ENCODE peak calls at places on chromosome 17, in five cellular contexts. U is SK-N-SH, H is HepG2, C is K562, A is GM12878. Y is an unnamed sample.

GRCh38 chr17:77456951-77457548 is 316.3 kb downstream of the SEC14L1 start:
- DNase-seq in A (no peak), C (no peak), H (no peak), U (no peak), Y (no peak)

GRCh38 chr17:41728056-41728455 is 6.4 kb downstream of the HAP1 start:
- DNase-seq in U (no peak), C (no peak), A (no peak), H (no peak), Y (no peak)

GRCh38 chr17:12180644-12181261 is 160.1 kb downstream of the MAP2K4 start:
- DNase-seq in H (peak; percentile 47), U (peak; percentile 39), A (peak; percentile 0), C (peak; percentile 58), Y (peak; percentile 79)

GRCh38 chr17:66791337-66791736 is 43.6 kb upstream of the CACNG5 start:
- DNase-seq in A (no peak), H (no peak), C (no peak), U (no peak), Y (no peak)

GRCh38 chr17:70319516-70319915 is 150.2 kb downstream of the KCNJ2 start:
- DNase-seq in A (no peak), U (no peak), H (no peak), C (no peak), Y (no peak)

GRCh38 chr17:18190629-18191028 is 7.0 kb downstream of the ALKBH5 start:
- DNase-seq in H (no peak), A (no peak), C (no peak), U (no peak), Y (no peak)

GRCh38 chr17:6347776-6348175 is 87.1 kb downstream of the AIPL1 start:
- DNase-seq in U (no peak), H (no peak), A (no peak), C (no peak), Y (no peak)

GRCh38 chr17:4098516-4099209 is 44.2 kb downstream of the ZZEF1 start:
- DNase-seq in A (no peak), H (no peak), C (no peak), U (no peak), Y (no peak)

GRCh38 chr17:28807925-28808641 is 34.5 kb downstream of the FAM222B start:
- DNase-seq in A (no peak), U (no peak), H (peak; percentile 68), C (no peak), Y (peak; percentile 92)

GRCh38 chr17:37774508-37774907 is 29.6 kb upstream of the HNF1B start:
- DNase-seq in U (no peak), A (peak; percentile 91), H (no peak), C (no peak), Y (no peak)

GRCh38 chr17:73365203-73365933 is 53.6 kb upstream of the CDC42EP4 start:
- DNase-seq in A (no peak), U (no peak), H (no peak), C (no peak), Y (no peak)

GRCh38 chr17:40074175-40074512 is 11.4 kb downstream of the THRA start:
- DNase-seq in C (no peak), U (no peak), H (no peak), A (no peak), Y (no peak)

GRCh38 chr17:40075216-40076100 is 12.7 kb downstream of the THRA start:
- DNase-seq in A (no peak), U (peak; percentile 83), H (peak; percentile 71), C (peak; percentile 86), Y (peak; percentile 48)

GRCh38 chr17:40073454-40074174 is 10.8 kb downstream of the THRA start:
- DNase-seq in U (no peak), H (no peak), A (no peak), C (no peak), Y (no peak)

GRCh38 chr17:40076101-40076498 is 13.3 kb downstream of the THRA start:
- DNase-seq in C (no peak), A (no peak), H (no peak), U (no peak), Y (no peak)

GRCh38 chr17:40074871-40075215 is 12.1 kb downstream of the THRA start:
- DNase-seq in C (no peak), A (no peak), U (no peak), H (no peak), Y (no peak)
- H3K4me3 ChIP-seq in C (no peak overlapping the region), A (no peak overlapping the region), U (no peak overlapping the region), H (no peak overlapping the region), Y (no peak overlapping the region)

GRCh38 chr17:48071654-48072053 is 23.5 kb downstream of the NFE2L1 start:
- DNase-seq in H (no peak), C (no peak), U (no peak), A (no peak), Y (peak; percentile 36)
- TF ChIP-seq MXI1 in H (no peak), C (no peak), U (no peak), A (no peak), Y (no peak)

GRCh38 chr17:68884888-68885287 is 70.3 kb downstream of the ABCA8 start:
- DNase-seq in A (no peak), C (no peak), U (no peak), H (no peak), Y (no peak)
- H3K4me3 ChIP-seq in A (no peak overlapping the region), C (no peak overlapping the region), U (no peak overlapping the region), H (no peak overlapping the region), Y (no peak overlapping the region)

GRCh38 chr17:2711608-2712299 is at the start of gene CLUH:
- DNase-seq in H (peak; percentile 67), A (peak; percentile 83), U (peak; percentile 99), C (peak; percentile 97), Y (peak; percentile 95)

GRCh38 chr17:2709173-2709661 is 2.3 kb downstream of the CLUH start:
- DNase-seq in H (no peak), C (no peak), A (peak; percentile 23), U (no peak), Y (no peak)

GRCh38 chr17:2708585-2709172 is 2.9 kb downstream of the CLUH start:
- DNase-seq in C (no peak), U (no peak), H (no peak), A (no peak), Y (no peak)

GRCh38 chr17:2710804-2711607 is 558 bp downstream of the CLUH start:
- DNase-seq in U (peak; percentile 74), H (peak; percentile 75), C (no peak), A (no peak), Y (no peak)

DNA sequence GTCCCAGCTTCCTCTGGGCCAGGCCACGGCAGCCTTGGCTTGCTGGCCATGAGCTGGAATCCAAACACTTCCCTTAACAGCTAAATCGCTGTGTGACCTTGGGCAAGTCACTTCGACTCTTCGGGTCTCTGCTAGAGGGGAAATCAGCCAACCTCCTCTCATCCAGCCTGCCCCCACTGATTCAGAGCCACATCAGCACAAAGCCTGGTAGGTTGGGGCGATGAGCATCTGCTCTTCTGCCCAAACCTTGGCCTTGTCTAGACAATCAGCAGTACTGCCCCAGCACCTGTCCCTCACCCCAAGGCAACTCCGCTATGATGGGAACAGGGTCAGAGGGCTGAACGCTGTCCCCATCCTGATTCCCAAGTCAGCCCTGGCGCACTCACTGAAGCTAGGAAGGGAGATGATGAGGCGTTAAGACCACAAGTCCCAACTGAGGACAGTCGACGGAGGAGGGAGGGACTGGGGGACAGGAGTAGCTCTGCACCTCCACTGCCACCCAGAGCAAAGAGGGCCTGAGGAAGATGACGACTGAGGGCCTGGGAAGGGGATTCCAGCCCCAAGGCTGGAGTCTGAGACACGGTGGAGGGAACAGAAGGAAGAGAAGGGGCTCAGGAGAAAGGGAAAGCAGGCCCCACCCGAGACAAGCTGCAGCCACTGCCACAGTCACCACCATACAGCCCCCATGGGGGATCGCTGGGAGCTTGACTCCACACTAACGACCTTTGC is 1.3 kb downstream of the CLUH start:
- DNase-seq in U (no peak), A (no peak), H (no peak), C (peak; percentile 28), Y (no peak)
- TF ChIP-seq MXI1 in U (no peak), A (no peak), H (no peak), C (no peak), Y (no peak)

DNA sequence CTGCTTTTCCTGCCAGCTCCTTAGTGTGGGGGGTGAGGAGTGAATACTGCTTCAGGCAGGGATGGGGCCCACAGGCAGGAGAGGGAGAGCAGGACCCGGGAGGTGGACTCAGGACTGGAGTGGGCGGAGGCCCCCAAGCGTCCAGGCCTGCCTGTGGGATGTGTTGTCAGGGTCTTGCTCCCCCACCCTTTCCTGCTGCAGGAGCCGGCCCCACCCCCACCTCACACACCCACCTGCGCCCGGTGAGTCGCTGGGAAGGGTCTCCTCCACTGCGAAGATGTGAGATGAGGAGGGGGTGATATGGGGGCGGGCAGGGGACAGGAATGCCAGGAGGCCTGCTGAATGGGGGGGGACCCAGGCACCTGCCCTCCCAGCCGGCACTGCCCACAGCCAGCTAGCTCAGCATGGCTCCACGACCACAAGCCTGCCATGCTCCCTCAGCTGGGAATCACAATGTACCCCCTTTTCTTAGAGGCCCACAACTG is 1.1 kb downstream of the FAM171A2 start:
- DNase-seq in A (no peak), U (peak; percentile 67), H (no peak), C (no peak), Y (no peak)
- H3K4me3 ChIP-seq in A (peak overlapping the region; percentile 67), U (peak overlapping the region; percentile 80), H (peak overlapping the region; percentile 76), C (peak overlapping the region; percentile 81), Y (peak overlapping the region; percentile 88)

GRCh38 chr17:75906143-75906884 is 1.6 kb upstream of the MRPL38 start:
- DNase-seq in A (no peak), U (no peak), C (no peak), H (no peak), Y (no peak)
- TF ChIP-seq MXI1 in A (no peak), U (no peak), C (no peak), H (no peak), Y (no peak)

GRCh38 chr17:45432405-45433113 is at the start of gene ARHGAP27:
- DNase-seq in A (no peak), U (peak; percentile 72), C (no peak), H (no peak), Y (no peak)

GRCh38 chr17:45429338-45430005 is 3.2 kb downstream of the ARHGAP27 start:
- DNase-seq in C (no peak), H (no peak), U (no peak), A (no peak), Y (no peak)

GRCh38 chr17:45431531-45432404 is 902 bp downstream of the ARHGAP27 start:
- DNase-seq in C (peak; percentile 89), H (peak; percentile 76), A (no peak), U (peak; percentile 92), Y (peak; percentile 31)

GRCh38 chr17:45430006-45430737 is 2.5 kb downstream of the ARHGAP27 start:
- DNase-seq in U (no peak), A (no peak), C (no peak), H (no peak), Y (no peak)

DNA sequence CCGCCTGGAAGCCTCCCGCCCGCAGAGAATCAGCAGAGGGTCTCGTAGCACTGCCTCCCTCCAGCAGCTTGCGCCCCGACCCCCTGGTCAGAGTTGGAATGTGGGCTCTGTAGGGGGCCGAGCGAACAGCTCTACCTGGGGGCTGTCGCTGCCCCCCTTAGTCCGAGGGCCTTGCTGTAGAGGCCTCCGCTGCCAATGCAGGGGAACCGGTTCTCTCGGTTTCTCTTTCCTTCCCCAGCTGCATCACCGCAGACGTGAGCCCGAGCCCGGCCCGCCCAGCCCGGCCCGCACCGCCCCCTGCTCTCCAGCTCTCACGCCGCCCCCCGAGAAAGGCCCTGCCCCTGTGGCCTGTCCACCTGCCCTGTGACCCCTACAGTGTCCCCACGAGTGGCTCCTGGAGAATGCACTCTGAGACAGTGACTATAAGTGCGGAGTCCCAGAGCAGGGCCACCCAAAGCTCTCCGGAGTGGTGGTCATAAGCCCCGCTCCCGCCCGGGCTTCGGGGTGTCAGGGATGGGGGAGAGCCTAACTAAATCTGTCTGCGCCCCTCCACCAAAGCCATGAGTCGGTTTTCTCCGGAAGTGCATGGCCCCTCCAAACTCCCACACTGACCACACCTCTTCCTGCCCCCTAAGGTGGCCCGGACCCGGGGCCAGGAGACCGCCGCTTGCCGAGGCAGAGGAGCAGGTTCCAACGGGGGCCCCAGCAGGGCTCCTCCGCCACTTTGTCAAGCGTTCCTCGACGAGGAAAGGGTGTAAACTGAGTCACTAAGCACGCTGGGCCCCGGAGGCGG is 1.7 kb downstream of the ARHGAP27 start:
- DNase-seq in A (no peak), U (no peak), C (peak; percentile 24), H (no peak), Y (no peak)
- H3K4me3 ChIP-seq in A (peak overlapping the region; percentile 86), U (peak overlapping the region; percentile 61), C (peak overlapping the region; percentile 38), H (peak overlapping the region; percentile 50), Y (no peak overlapping the region)

Y was measured in IMR-90.